ENCODE peak calls at places on chromosomes 3 and 15, in five cellular contexts. One of them, this sample, is unnamed.

GRCh38 chr3:880371-880770 is 212.5 kb upstream of the CNTN6 start:
- DNase-seq in ovary: no peak
- DNase-seq in H1: no peak
- DNase-seq in stomach: no peak
- DNase-seq in transverse colon: no peak
- DNase-seq in this sample: no peak

GRCh38 chr3:155069729-155070128 is 10.4 kb upstream of the MME start:
- DNase-seq in transverse colon: no peak
- DNase-seq in ovary: no peak
- DNase-seq in stomach: no peak
- DNase-seq in H1: no peak
- DNase-seq in this sample: no peak

GRCh38 chr3:944786-945185 is 148.0 kb upstream of the CNTN6 start:
- DNase-seq in H1: no peak
- DNase-seq in transverse colon: no peak
- DNase-seq in ovary: no peak
- DNase-seq in stomach: no peak
- DNase-seq in this sample: no peak

GRCh38 chr3:11300970-11301369 is 28.8 kb downstream of the ATG7 start:
- DNase-seq in stomach: no peak
- DNase-seq in ovary: no peak
- DNase-seq in H1: no peak
- DNase-seq in transverse colon: no peak
- DNase-seq in this sample: peak

GRCh38 chr3:172259191-172259590 is 189.1 kb downstream of the GHSR start:
- DNase-seq in H1: no peak
- DNase-seq in stomach: no peak
- DNase-seq in transverse colon: no peak
- DNase-seq in ovary: peak
- DNase-seq in this sample: no peak

GRCh38 chr3:53154731-53155320 is 6.2 kb upstream of the PRKCD start:
- DNase-seq in H1: no peak
- DNase-seq in ovary: no peak
- DNase-seq in transverse colon: no peak
- DNase-seq in stomach: peak
- DNase-seq in this sample: peak

GRCh38 chr15:56243774-56244236 is at the start of gene RFX7:
- DNase-seq in H1: no peak
- DNase-seq in stomach: peak
- DNase-seq in transverse colon: peak
- DNase-seq in ovary: peak
- DNase-seq in this sample: peak

GRCh38 chr15:34039506-34040123 is 611 bp upstream of the AVEN start:
- DNase-seq in stomach: no peak
- DNase-seq in H1: no peak
- DNase-seq in ovary: no peak
- DNase-seq in transverse colon: no peak
- DNase-seq in this sample: no peak

GRCh38 chr15:68700395-68701123 is 120.1 kb downstream of the ANP32A start:
- DNase-seq in ovary: peak
- DNase-seq in transverse colon: peak
- DNase-seq in H1: peak
- DNase-seq in stomach: no peak
- DNase-seq in this sample: peak

GRCh38 chr3:151282921-151283320 is 4.6 kb upstream of the P2RY14 start:
- DNase-seq in stomach: no peak
- DNase-seq in transverse colon: no peak
- DNase-seq in H1: no peak
- DNase-seq in ovary: no peak
- DNase-seq in this sample: no peak

GRCh38 chr3:196821806-196822355 is 45.8 kb upstream of the SENP5 start:
- DNase-seq in stomach: no peak
- DNase-seq in transverse colon: no peak
- DNase-seq in H1: no peak
- DNase-seq in ovary: no peak
- DNase-seq in this sample: no peak

GRCh38 chr3:127320529-127321121 is 32.8 kb upstream of the PRR20G start:
- DNase-seq in H1: no peak
- DNase-seq in ovary: no peak
- DNase-seq in stomach: no peak
- DNase-seq in transverse colon: no peak
- DNase-seq in this sample: no peak

GRCh38 chr3:71389911-71390573 is 193.5 kb downstream of the FOXP1 start:
- DNase-seq in ovary: peak
- DNase-seq in transverse colon: peak
- DNase-seq in H1: peak
- DNase-seq in stomach: peak
- DNase-seq in this sample: peak

GRCh38 chr3:71391361-71391760 is 192.2 kb downstream of the FOXP1 start:
- DNase-seq in H1: no peak
- DNase-seq in ovary: no peak
- DNase-seq in transverse colon: no peak
- DNase-seq in stomach: no peak
- DNase-seq in this sample: no peak

GRCh38 chr3:71393093-71393492 is 190.4 kb downstream of the FOXP1 start:
- DNase-seq in transverse colon: no peak
- DNase-seq in ovary: no peak
- DNase-seq in stomach: no peak
- DNase-seq in H1: no peak
- DNase-seq in this sample: no peak

GRCh38 chr3:71393745-71394144 is 189.8 kb downstream of the FOXP1 start:
- DNase-seq in stomach: no peak
- DNase-seq in transverse colon: no peak
- DNase-seq in ovary: no peak
- DNase-seq in H1: no peak
- DNase-seq in this sample: no peak

GRCh38 chr3:71392277-71392676 is 191.3 kb downstream of the FOXP1 start:
- DNase-seq in H1: no peak
- DNase-seq in stomach: no peak
- DNase-seq in transverse colon: no peak
- DNase-seq in ovary: no peak
- DNase-seq in this sample: no peak
- TF ChIP-seq EP300 in H1: no peak
- TF ChIP-seq EP300 in stomach: no peak
- TF ChIP-seq EP300 in transverse colon: no peak
- TF ChIP-seq EP300 in ovary: no peak
- TF ChIP-seq EP300 in this sample: no peak

GRCh38 chr15:84934942-84935729 is 46.5 kb upstream of the PDE8A start:
- DNase-seq in H1: no peak
- DNase-seq in stomach: no peak
- DNase-seq in transverse colon: no peak
- DNase-seq in ovary: no peak
- DNase-seq in this sample: peak
- TF ChIP-seq EP300 in H1: no peak
- TF ChIP-seq EP300 in stomach: no peak
- TF ChIP-seq EP300 in transverse colon: no peak
- TF ChIP-seq EP300 in ovary: no peak
- TF ChIP-seq EP300 in this sample: no peak

DNA sequence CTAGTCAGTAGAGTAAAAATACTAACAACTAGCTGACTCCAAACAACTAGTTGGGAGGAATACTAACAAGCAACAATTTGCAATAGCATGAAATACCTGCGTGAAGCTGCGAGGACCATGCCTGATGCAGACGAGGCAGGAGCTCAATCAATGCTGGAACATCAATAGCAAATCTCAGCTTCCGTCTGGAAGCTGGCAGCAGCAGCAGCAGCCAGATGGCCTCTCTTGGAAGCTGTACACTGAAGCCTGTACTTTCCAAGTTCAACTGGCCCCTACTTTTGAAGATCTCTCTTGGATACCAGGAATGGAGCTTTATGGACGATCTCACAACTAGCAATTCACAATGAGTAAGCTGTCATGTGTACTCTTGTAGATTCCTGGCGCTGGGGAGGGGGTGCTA is 47.9 kb downstream of the THBS1 start:
- DNase-seq in stomach: no peak
- DNase-seq in H1: no peak
- DNase-seq in ovary: no peak
- DNase-seq in transverse colon: no peak
- DNase-seq in this sample: no peak
- TF ChIP-seq EP300 in stomach: no peak
- TF ChIP-seq EP300 in H1: no peak
- TF ChIP-seq EP300 in ovary: no peak
- TF ChIP-seq EP300 in transverse colon: no peak
- TF ChIP-seq EP300 in this sample: no peak

GRCh38 chr3:143332046-143332445 is 212.5 kb downstream of the CHST2 start:
- DNase-seq in stomach: no peak
- DNase-seq in H1: no peak
- DNase-seq in transverse colon: no peak
- DNase-seq in ovary: no peak
- DNase-seq in this sample: no peak
- TF ChIP-seq EP300 in stomach: no peak
- TF ChIP-seq EP300 in H1: no peak
- TF ChIP-seq EP300 in transverse colon: no peak
- TF ChIP-seq EP300 in ovary: no peak
- TF ChIP-seq EP300 in this sample: no peak

GRCh38 chr3:52057806-52058099 is 1.4 kb upstream of the DUSP7 start:
- DNase-seq in stomach: no peak
- DNase-seq in ovary: no peak
- DNase-seq in H1: no peak
- DNase-seq in transverse colon: no peak
- DNase-seq in this sample: no peak

GRCh38 chr3:52056521-52056967 is at the start of gene DUSP7:
- DNase-seq in H1: no peak
- DNase-seq in stomach: peak
- DNase-seq in transverse colon: peak
- DNase-seq in ovary: peak
- DNase-seq in this sample: peak

GRCh38 chr3:52055537-52056351 is 627 bp downstream of the DUSP7 start:
- DNase-seq in ovary: no peak
- DNase-seq in transverse colon: peak
- DNase-seq in H1: no peak
- DNase-seq in stomach: peak
- DNase-seq in this sample: no peak

GRCh38 chr3:52058111-52058510 is 1.7 kb upstream of the DUSP7 start:
- DNase-seq in stomach: no peak
- DNase-seq in H1: no peak
- DNase-seq in ovary: no peak
- DNase-seq in transverse colon: no peak
- DNase-seq in this sample: no peak

GRCh38 chr3:52056968-52057805 is 816 bp upstream of the DUSP7 start:
- DNase-seq in transverse colon: peak
- DNase-seq in H1: peak
- DNase-seq in ovary: peak
- DNase-seq in stomach: peak
- DNase-seq in this sample: peak
- TF ChIP-seq EP300 in transverse colon: no peak
- TF ChIP-seq EP300 in H1: no peak
- TF ChIP-seq EP300 in ovary: peak
- TF ChIP-seq EP300 in stomach: no peak
- TF ChIP-seq EP300 in this sample: no peak

GRCh38 chr3:114858329-114858728 is 288.8 kb downstream of the ZBTB20 start:
- DNase-seq in stomach: no peak
- DNase-seq in ovary: no peak
- DNase-seq in transverse colon: peak
- DNase-seq in H1: no peak
- DNase-seq in this sample: no peak

GRCh38 chr3:114860526-114860925 is 286.6 kb downstream of the ZBTB20 start:
- DNase-seq in transverse colon: no peak
- DNase-seq in stomach: no peak
- DNase-seq in H1: no peak
- DNase-seq in ovary: no peak
- DNase-seq in this sample: no peak

GRCh38 chr3:114857281-114857680 is 289.8 kb downstream of the ZBTB20 start:
- DNase-seq in stomach: no peak
- DNase-seq in ovary: no peak
- DNase-seq in H1: no peak
- DNase-seq in transverse colon: no peak
- DNase-seq in this sample: no peak

GRCh38 chr3:114855839-114856238 is 291.2 kb downstream of the ZBTB20 start:
- DNase-seq in transverse colon: no peak
- DNase-seq in ovary: no peak
- DNase-seq in H1: no peak
- DNase-seq in stomach: no peak
- DNase-seq in this sample: no peak

DNA sequence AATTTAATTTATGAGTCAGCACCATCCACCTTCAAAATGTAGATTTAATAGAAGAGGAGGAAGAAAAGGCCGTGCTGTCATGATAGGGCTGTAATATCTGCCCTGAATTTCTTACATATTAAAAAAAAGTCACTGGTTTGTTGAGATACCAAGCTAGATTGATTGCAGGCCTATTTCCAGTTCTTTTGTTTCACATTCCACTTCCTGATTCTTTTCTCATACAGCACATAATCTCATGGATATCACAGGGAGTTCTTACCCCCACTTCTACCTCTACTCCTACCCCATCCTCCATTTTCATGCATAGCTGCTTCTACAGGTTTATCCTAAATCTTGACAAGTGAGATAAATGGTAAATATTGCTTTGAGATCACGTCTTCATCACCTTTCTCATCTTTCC is 290.2 kb downstream of the ZBTB20 start:
- DNase-seq in ovary: no peak
- DNase-seq in stomach: no peak
- DNase-seq in transverse colon: no peak
- DNase-seq in H1: no peak
- DNase-seq in this sample: no peak
- TF ChIP-seq EP300 in ovary: no peak
- TF ChIP-seq EP300 in stomach: no peak
- TF ChIP-seq EP300 in transverse colon: no peak
- TF ChIP-seq EP300 in H1: no peak
- TF ChIP-seq EP300 in this sample: no peak

GRCh38 chr15:58682234-58682633 is 67.3 kb downstream of the ADAM10 start:
- DNase-seq in ovary: no peak
- DNase-seq in transverse colon: no peak
- DNase-seq in H1: no peak
- DNase-seq in stomach: no peak
- DNase-seq in this sample: no peak

GRCh38 chr15:58676766-58677165 is 72.7 kb downstream of the ADAM10 start:
- DNase-seq in ovary: no peak
- DNase-seq in stomach: no peak
- DNase-seq in H1: no peak
- DNase-seq in transverse colon: no peak
- DNase-seq in this sample: no peak

GRCh38 chr15:58684036-58684700 is 65.3 kb downstream of the ADAM10 start:
- DNase-seq in stomach: no peak
- DNase-seq in transverse colon: no peak
- DNase-seq in H1: no peak
- DNase-seq in ovary: no peak
- DNase-seq in this sample: no peak

GRCh38 chr15:58677426-58677825 is 72.1 kb downstream of the ADAM10 start:
- DNase-seq in stomach: no peak
- DNase-seq in H1: no peak
- DNase-seq in transverse colon: no peak
- DNase-seq in ovary: no peak
- DNase-seq in this sample: no peak

GRCh38 chr15:58678683-58679082 is 70.8 kb downstream of the ADAM10 start:
- DNase-seq in ovary: no peak
- DNase-seq in H1: no peak
- DNase-seq in stomach: no peak
- DNase-seq in transverse colon: no peak
- DNase-seq in this sample: no peak
- TF ChIP-seq EP300 in ovary: no peak
- TF ChIP-seq EP300 in H1: no peak
- TF ChIP-seq EP300 in stomach: no peak
- TF ChIP-seq EP300 in transverse colon: no peak
- TF ChIP-seq EP300 in this sample: no peak